ENCODE peak calls at places on chromosome 20, in nine cellular contexts. J is CD8-positive, alpha-beta memory T cell; R is left ventricle myocardium inferior; L is mucosa of gallbladder; K is cardiac muscle cell; X is foreskin keratinocyte; U is trophoblast cell; W is esophagus muscularis mucosa; T is effector CD8-positive, alpha-beta T cell. E is an unnamed sample.

GRCh38 chr20:57066126-57066900 is 200.1 kb downstream of the BMP7 start:
- DNase-seq in J (no peak), R (no peak), L (no peak), K (no peak), X (no peak), U (no peak), W (no peak), T (no peak), E (no peak)

GRCh38 chr20:57620274-57620990 is at the start of gene ZBP1:
- DNase-seq in J (peak), R (no peak), L (no peak), K (no peak), X (no peak), U (no peak), W (no peak), T (peak), E (no peak)

GRCh38 chr20:50580016-50580747 is 70.0 kb downstream of the PTPN1 start:
- DNase-seq in J (peak), R (peak), L (peak), K (peak), X (no peak), U (peak), W (peak), T (peak), E (no peak)

GRCh38 chr20:61994546-61994945 is 71.1 kb downstream of the TAF4 start:
- DNase-seq in J (no peak), R (no peak), L (no peak), K (no peak), X (no peak), U (no peak), W (no peak), T (no peak), E (no peak)

GRCh38 chr20:45685896-45686295 is 15.9 kb upstream of the WFDC11 start:
- DNase-seq in J (no peak), R (no peak), L (no peak), K (no peak), X (peak), U (no peak), W (no peak), T (no peak), E (no peak)

GRCh38 chr20:45470939-45471338 is 1.4 kb downstream of the WFDC2 start:
- DNase-seq in J (no peak), R (no peak), L (no peak), K (peak), X (no peak), U (no peak), W (no peak), T (no peak), E (no peak)

GRCh38 chr20:17612287-17612974 is 42.6 kb downstream of the DSTN start:
- DNase-seq in J (peak), R (no peak), L (peak), K (no peak), X (peak), U (peak), W (peak), T (no peak), E (no peak)

GRCh38 chr20:46014517-46015396 is 6.0 kb downstream of the MMP9 start:
- DNase-seq in J (no peak), R (no peak), L (no peak), K (no peak), X (no peak), U (no peak), W (no peak), T (no peak), E (no peak)

GRCh38 chr20:14193885-14194284 is 143.5 kb downstream of the FLRT3 start:
- DNase-seq in J (no peak), R (no peak), L (no peak), K (no peak), X (no peak), U (no peak), W (no peak), T (no peak), E (no peak)

GRCh38 chr20:62995898-62996595 is 10.7 kb downstream of the BHLHE23 start:
- DNase-seq in J (no peak), R (no peak), L (no peak), K (no peak), X (no peak), U (no peak), W (no peak), T (no peak), E (no peak)

GRCh38 chr20:1479831-1480595 is 11.2 kb downstream of the SIRPB2 start:
- DNase-seq in J (no peak), R (no peak), L (no peak), K (no peak), X (no peak), U (peak), W (peak), T (no peak), E (no peak)

GRCh38 chr20:595330-596308 is 14.5 kb downstream of the TCF15 start:
- DNase-seq in J (no peak), R (peak), L (no peak), K (no peak), X (no peak), U (no peak), W (no peak), T (no peak), E (no peak)

GRCh38 chr20:10553326-10553984 is 118.3 kb downstream of the SLX4IP start:
- DNase-seq in J (no peak), R (peak), L (peak), K (peak), X (peak), U (peak), W (peak), T (no peak), E (no peak)

GRCh38 chr20:18032977-18033892 is 24.5 kb downstream of the OVOL2 start:
- DNase-seq in J (no peak), R (no peak), L (no peak), K (no peak), X (no peak), U (no peak), W (no peak), T (no peak), E (no peak)

GRCh38 chr20:37521091-37521771 is at the start of gene NNAT:
- DNase-seq in J (no peak), R (no peak), L (no peak), K (no peak), X (no peak), U (no peak), W (no peak), T (no peak), E (no peak)

E was measured in epithelial cell of prostate.